ENCODE peak calls at places on chromosome 19, in eight cellular contexts. N is PC-9, F is pancreas, H is MCF 10A, V is breast epithelium, O is HL-60, D is ovary, J is AG09319. P is an unnamed sample.

GRCh38 chr19:18109731-18110671 is 12.4 kb downstream of the MAST3 start:
- DNase-seq in N (no peak), F (peak), H (peak), V (no peak), O (peak), D (peak), J (no peak), P (peak)

GRCh38 chr19:17834350-17835181 is 13.2 kb downstream of the JAK3 start:
- DNase-seq in N (no peak), F (no peak), H (no peak), V (no peak), O (no peak), D (no peak), J (no peak), P (no peak)

GRCh38 chr19:38527466-38528136 is 90.2 kb downstream of the MAP4K1 start:
- DNase-seq in N (no peak), F (peak), H (no peak), V (no peak), O (no peak), D (no peak), J (no peak), P (no peak)

GRCh38 chr19:3516675-3517207 is 10.6 kb downstream of the FZR1 start:
- DNase-seq in N (peak), F (peak), H (peak), V (no peak), O (no peak), D (no peak), J (no peak), P (peak)

GRCh38 chr19:44570603-44570983 is 41.1 kb upstream of the CEACAM20 start:
- DNase-seq in N (no peak), F (no peak), H (no peak), V (no peak), O (no peak), D (no peak), J (no peak), P (no peak)

GRCh38 chr19:5091576-5092215 is 122.8 kb downstream of the KDM4B start:
- DNase-seq in N (no peak), F (no peak), H (no peak), V (no peak), O (no peak), D (peak), J (no peak), P (no peak)

GRCh38 chr19:49459388-49459787 is 6.4 kb downstream of the ALDH16A1 start:
- DNase-seq in N (no peak), F (no peak), H (no peak), V (no peak), O (no peak), D (no peak), J (no peak), P (no peak)

GRCh38 chr19:18155095-18156087 is 2.4 kb downstream of the PIK3R2 start:
- DNase-seq in N (no peak), F (peak), H (no peak), V (no peak), O (no peak), D (no peak), J (no peak), P (no peak)

GRCh38 chr19:33705090-33705847 is 83.5 kb downstream of the CHST8 start:
- DNase-seq in N (no peak), F (no peak), H (no peak), V (no peak), O (no peak), D (no peak), J (no peak), P (no peak)
- TF ChIP-seq CTCF in N (peak), F (no peak), H (no peak), V (no peak), O (no peak), D (no peak), J (no peak), P (no peak)

GRCh38 chr19:57351867-57352266 is 796 bp downstream of the ZNF304 start:
- DNase-seq in N (no peak), F (no peak), H (no peak), V (no peak), O (no peak), D (no peak), J (no peak), P (no peak)
- TF ChIP-seq CTCF in N (no peak), F (no peak), H (no peak), V (no peak), O (no peak), D (no peak), J (no peak), P (no peak)

DNA sequence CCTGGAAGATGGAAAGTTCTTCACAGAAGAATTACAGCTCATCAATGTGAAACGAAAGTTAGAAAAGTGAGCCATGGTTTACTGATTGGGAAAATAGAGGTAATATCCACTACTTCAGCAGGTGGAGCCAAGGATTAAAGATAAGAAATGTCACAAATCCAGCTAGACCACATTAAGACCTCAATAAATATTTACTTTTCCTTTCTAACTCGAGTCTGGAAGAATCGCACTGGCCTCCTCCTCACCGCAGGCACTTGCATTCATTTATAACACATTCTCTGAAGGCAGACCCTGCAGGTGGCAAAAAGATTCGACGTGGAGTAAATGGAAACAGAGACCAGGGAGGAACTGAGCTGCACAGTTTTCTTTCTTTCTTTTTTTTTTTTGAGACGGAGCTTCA is 7.4 kb downstream of the SLC35E1 start:
- DNase-seq in N (peak), F (no peak), H (no peak), V (no peak), O (no peak), D (no peak), J (no peak), P (no peak)
- TF ChIP-seq CTCF in N (no peak), F (no peak), H (no peak), V (no peak), O (no peak), D (no peak), J (no peak), P (no peak)

DNA sequence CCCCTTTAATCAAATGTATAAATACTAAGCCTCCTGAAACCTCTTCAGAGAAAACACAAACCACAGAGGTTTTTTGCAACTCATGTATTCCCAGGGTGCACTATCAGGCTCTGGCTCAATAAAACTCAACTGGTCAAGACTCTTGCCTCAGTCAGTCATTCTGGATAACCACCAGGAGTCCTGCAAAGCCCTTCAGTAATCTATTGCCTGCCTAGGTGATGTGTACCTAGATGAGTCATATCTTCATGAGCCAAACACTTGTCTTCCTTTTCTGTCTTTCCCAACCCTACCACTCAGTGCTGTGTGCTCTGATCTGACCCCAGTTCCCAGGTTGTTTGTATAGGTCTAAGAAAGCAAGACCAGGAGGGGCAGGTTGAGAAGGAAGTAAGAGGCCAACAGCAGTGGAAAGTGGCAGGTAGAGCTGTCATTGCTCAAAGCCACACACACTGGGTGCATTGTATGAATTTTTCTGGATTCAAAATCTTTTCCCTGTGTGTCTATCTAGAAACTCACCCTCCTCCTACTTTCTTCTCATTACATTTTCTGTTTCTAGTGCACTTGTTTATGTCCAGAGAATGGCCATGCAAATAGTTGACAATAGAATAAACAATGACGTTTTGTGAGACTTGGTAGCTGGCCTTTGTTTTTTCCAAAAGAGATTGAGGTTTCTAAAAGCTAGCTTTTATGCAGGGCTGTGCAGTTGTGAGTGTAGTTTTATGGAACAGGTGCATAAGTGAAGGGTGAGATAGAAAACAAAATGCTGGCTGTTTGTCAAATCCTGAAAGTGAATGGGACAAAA is 48.1 kb downstream of the PSG1 start:
- DNase-seq in N (peak), F (no peak), H (peak), V (no peak), O (no peak), D (no peak), J (no peak), P (no peak)
- TF ChIP-seq CTCF in N (no peak), F (no peak), H (peak), V (no peak), O (no peak), D (no peak), J (no peak), P (no peak)

GRCh38 chr19:36120092-36120983 is 5.1 kb downstream of the TBCB start:
- DNase-seq in N (no peak), F (peak), H (no peak), V (no peak), O (no peak), D (no peak), J (no peak), P (no peak)

GRCh38 chr19:36120984-36121358 is 5.7 kb downstream of the TBCB start:
- DNase-seq in N (no peak), F (no peak), H (no peak), V (no peak), O (no peak), D (no peak), J (no peak), P (no peak)

GRCh38 chr19:36116344-36116637 is 1.0 kb downstream of the TBCB start:
- DNase-seq in N (no peak), F (no peak), H (no peak), V (no peak), O (no peak), D (no peak), J (no peak), P (no peak)

GRCh38 chr19:36125557-36125956 is 10.3 kb downstream of the TBCB start:
- DNase-seq in N (no peak), F (no peak), H (no peak), V (no peak), O (no peak), D (no peak), J (no peak), P (no peak)

DNA sequence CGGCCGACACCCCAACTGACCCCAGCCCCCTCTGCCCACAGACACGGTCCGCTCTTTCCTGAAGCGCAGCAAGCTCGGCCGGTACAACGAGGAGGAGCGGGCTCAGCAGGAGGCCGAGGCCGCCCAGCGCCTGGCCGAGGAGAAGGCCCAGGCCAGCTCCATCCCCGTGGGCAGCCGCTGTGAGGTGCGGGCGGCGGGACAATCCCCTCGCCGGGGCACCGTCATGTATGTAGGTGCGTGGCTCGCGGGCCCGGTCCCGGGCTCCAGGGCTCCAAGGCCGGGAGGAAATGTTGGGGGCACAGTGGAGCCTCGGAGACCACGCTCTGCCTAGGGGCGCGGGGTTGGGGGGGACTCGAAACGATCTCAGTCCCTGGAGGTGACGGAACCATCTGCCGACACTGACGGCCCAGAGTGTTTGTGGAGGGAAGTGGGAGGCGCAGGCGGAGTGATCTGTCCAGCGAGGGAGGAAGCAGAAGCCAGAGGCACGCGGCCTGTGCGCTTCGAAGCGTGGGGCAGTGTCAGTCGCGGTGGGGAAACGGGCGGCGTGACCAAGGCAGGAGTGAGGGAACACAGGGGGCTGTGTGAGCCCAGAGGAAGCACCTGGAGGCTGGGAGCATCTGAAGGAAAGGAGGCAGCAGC is 6.3 kb downstream of the TBCB start:
- DNase-seq in N (no peak), F (no peak), H (no peak), V (no peak), O (no peak), D (no peak), J (no peak), P (no peak)
- TF ChIP-seq CTCF in N (no peak), F (no peak), H (no peak), V (no peak), O (no peak), D (no peak), J (no peak), P (no peak)

GRCh38 chr19:7004313-7004931 is 16.8 kb downstream of the MBD3L2B start:
- DNase-seq in N (no peak), F (no peak), H (peak), V (no peak), O (peak), D (no peak), J (no peak), P (no peak)
- TF ChIP-seq CTCF in N (no peak), F (peak), H (peak), V (no peak), O (peak), D (peak), J (peak), P (peak)

DNA sequence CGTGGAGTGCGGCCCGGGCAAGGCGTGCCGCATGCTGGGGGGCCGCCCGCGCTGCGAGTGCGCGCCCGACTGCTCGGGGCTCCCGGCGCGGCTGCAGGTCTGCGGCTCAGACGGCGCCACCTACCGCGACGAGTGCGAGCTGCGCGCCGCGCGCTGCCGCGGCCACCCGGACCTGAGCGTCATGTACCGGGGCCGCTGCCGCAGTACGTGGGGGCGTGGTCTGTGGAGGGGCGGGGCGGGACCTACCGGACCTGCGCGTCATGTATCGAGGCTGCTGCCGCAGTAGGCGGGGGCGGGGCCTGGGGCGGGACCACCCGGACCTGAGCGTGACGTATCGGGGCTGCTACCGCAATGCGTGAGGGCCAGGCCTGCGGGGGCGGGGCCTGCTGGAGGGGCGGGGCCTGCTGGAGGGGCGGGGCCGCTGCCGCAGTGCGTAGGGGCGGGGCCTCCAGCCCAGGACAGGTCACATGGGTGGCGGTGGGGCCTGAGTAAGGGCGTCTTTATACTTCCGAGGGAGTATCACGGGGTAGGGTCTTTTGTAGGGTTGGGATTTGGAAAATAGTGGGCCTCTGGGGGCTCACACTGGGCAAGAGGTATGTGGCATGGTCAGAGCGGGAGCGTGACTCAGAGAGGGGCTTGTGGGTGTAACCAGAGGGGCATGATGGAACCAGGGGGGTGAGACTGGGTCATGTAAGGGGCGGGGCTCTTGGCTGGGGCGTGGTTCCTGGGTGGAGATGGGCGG is 4.3 kb downstream of the FSTL3 start:
- DNase-seq in N (peak), F (peak), H (peak), V (peak), O (peak), D (peak), J (peak), P (peak)
- TF ChIP-seq CTCF in N (no peak), F (peak), H (peak), V (no peak), O (peak), D (no peak), J (peak), P (peak)

GRCh38 chr19:40362160-40362559 is 13.7 kb downstream of the PLD3 start:
- DNase-seq in N (no peak), F (no peak), H (no peak), V (no peak), O (no peak), D (no peak), J (no peak), P (no peak)
- TF ChIP-seq CTCF in N (no peak), F (no peak), H (no peak), V (no peak), O (no peak), D (no peak), J (no peak), P (no peak)

GRCh38 chr19:13162749-13163608 is 12.8 kb downstream of the IER2 start:
- DNase-seq in N (peak), F (peak), H (peak), V (peak), O (peak), D (peak), J (peak), P (peak)

GRCh38 chr19:13165091-13165997 is 15.1 kb downstream of the IER2 start:
- DNase-seq in N (peak), F (no peak), H (peak), V (no peak), O (no peak), D (no peak), J (no peak), P (no peak)

GRCh38 chr19:13160557-13160956 is 10.3 kb downstream of the IER2 start:
- DNase-seq in N (peak), F (no peak), H (peak), V (no peak), O (no peak), D (no peak), J (no peak), P (no peak)

GRCh38 chr19:13164370-13165090 is 14.3 kb downstream of the IER2 start:
- DNase-seq in N (peak), F (peak), H (peak), V (peak), O (peak), D (peak), J (no peak), P (peak)

GRCh38 chr19:13163609-13164364 is 13.6 kb downstream of the IER2 start:
- DNase-seq in N (peak), F (peak), H (peak), V (peak), O (peak), D (peak), J (peak), P (peak)
- TF ChIP-seq CTCF in N (no peak), F (no peak), H (no peak), V (no peak), O (no peak), D (no peak), J (no peak), P (no peak)

DNA sequence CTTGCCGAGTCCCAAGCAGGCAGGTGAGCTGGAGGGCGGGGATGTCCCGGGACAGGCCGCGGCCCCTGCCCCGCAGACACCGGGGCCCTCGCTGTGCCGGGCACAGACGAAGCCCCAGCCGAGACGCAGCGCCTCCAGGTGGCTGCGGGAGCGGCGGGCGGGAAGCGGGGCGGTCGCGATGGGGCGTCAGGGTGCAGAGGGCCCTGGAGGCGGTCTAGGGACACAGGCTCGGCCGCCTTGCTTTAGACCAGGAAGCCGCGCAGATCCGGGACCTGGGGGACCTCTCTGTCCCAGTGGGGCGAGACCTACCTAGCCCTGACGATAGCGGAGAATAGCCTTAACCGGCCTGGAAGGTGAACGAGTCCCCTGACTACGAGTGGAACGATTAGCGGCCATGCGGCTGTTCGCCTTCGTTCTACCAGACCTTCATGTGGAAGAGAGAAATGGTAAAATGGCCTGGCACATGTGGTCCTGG is 4.2 kb upstream of the ZNF564 start:
- DNase-seq in N (no peak), F (peak), H (no peak), V (no peak), O (no peak), D (no peak), J (no peak), P (no peak)
- TF ChIP-seq CTCF in N (no peak), F (no peak), H (no peak), V (no peak), O (no peak), D (no peak), J (no peak), P (no peak)